ENCODE peak calls at places on chromosomes 3 and 15, in four cellular contexts. One of them, this sample, is unnamed.

GRCh38 chr3:153192327-153192726 is 30.3 kb downstream of the RAP2B start:
- DNase-seq in HepG2: no peak
- DNase-seq in H1: no peak
- DNase-seq in GM12878: no peak
- DNase-seq in this sample: no peak

GRCh38 chr15:71080705-71081104 is 34.6 kb upstream of the THSD4 start:
- DNase-seq in H1: no peak
- DNase-seq in GM12878: peak
- DNase-seq in HepG2: no peak
- DNase-seq in this sample: no peak

GRCh38 chr3:34008191-34008590 is 209.8 kb downstream of the PDCD6IP start:
- DNase-seq in H1: peak
- DNase-seq in HepG2: no peak
- DNase-seq in GM12878: no peak
- DNase-seq in this sample: no peak

GRCh38 chr3:179304605-179305004 is 18.2 kb upstream of the ZNF639 start:
- DNase-seq in H1: no peak
- DNase-seq in HepG2: no peak
- DNase-seq in GM12878: no peak
- DNase-seq in this sample: no peak

GRCh38 chr3:100006570-100007271 is 107.6 kb downstream of the FILIP1L start:
- DNase-seq in H1: no peak
- DNase-seq in HepG2: peak
- DNase-seq in GM12878: no peak
- DNase-seq in this sample: no peak

GRCh38 chr3:127860223-127860622 is 37.9 kb upstream of the MGLL start:
- DNase-seq in GM12878: no peak
- DNase-seq in HepG2: no peak
- DNase-seq in H1: no peak
- DNase-seq in this sample: no peak

GRCh38 chr3:34676431-34676830 is 878.0 kb downstream of the PDCD6IP start:
- DNase-seq in HepG2: no peak
- DNase-seq in H1: no peak
- DNase-seq in GM12878: no peak
- DNase-seq in this sample: no peak

GRCh38 chr3:185215873-185216586 is 37.8 kb downstream of the EHHADH start:
- DNase-seq in H1: no peak
- DNase-seq in GM12878: no peak
- DNase-seq in HepG2: peak
- DNase-seq in this sample: no peak

GRCh38 chr3:88005066-88005465 is 53.7 kb downstream of the CGGBP1 start:
- DNase-seq in GM12878: no peak
- DNase-seq in HepG2: no peak
- DNase-seq in H1: no peak
- DNase-seq in this sample: no peak

GRCh38 chr15:71052356-71052755 is 62.9 kb upstream of the THSD4 start:
- DNase-seq in GM12878: no peak
- DNase-seq in HepG2: no peak
- DNase-seq in H1: no peak
- DNase-seq in this sample: no peak

GRCh38 chr3:46559030-46559704 is 6.9 kb downstream of the LRRC2 start:
- DNase-seq in GM12878: no peak
- DNase-seq in HepG2: no peak
- DNase-seq in H1: no peak
- DNase-seq in this sample: no peak
- TF ChIP-seq POLR2AphosphoS5 in GM12878: no peak
- TF ChIP-seq POLR2AphosphoS5 in HepG2: no peak
- TF ChIP-seq POLR2AphosphoS5 in H1: no peak
- TF ChIP-seq POLR2AphosphoS5 in this sample: no peak

GRCh38 chr3:106609666-106610301 is 741.0 kb upstream of the CBLB start:
- DNase-seq in H1: peak
- DNase-seq in HepG2: peak
- DNase-seq in GM12878: peak
- DNase-seq in this sample: no peak
- TF ChIP-seq TAF1 in H1: no peak
- TF ChIP-seq TAF1 in HepG2: no peak
- TF ChIP-seq TAF1 in GM12878: no peak
- TF ChIP-seq TAF1 in this sample: no peak

DNA sequence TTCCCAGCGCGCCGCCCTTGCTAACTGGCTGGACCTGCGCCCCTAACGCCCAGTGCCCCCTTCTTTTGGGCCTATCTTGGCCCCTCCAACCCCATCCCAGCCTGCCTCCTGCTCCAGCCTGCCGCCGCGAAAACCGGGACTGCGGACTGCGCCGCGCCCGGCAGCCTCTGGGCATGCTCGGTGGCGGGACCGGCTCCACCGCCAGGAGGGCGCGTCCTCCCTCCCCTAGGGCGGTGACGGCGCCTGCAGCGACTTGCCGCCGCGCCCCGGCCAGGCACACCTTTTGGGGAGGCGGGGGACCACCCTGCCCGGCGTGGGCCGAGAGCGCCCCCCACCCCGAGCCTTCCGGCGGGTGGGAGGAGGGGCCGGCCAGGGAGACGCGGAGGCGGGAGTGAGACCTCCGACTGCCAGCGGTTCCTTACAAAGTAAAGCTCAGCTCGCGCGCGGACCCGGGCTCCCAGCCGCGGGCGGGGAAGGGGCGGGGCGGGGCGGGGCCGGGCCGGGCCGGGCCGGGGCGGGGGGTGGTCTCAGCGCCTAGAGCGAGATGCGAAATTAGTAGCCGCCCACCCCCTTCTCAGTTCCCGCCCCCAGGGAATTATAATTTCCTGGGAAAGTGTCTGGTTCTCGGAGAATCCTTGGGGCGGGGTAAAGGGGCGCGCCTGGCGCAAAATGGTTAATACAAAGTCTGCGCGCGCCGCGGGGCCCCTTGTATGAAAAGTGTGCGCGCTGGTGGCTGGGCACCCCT is 225.0 kb upstream of the IL12A start:
- DNase-seq in HepG2: no peak
- DNase-seq in H1: peak
- DNase-seq in GM12878: no peak
- DNase-seq in this sample: peak
- TF ChIP-seq POLR2A in HepG2: no peak
- TF ChIP-seq POLR2A in H1: peak
- TF ChIP-seq POLR2A in GM12878: peak
- TF ChIP-seq POLR2A in this sample: no peak

DNA sequence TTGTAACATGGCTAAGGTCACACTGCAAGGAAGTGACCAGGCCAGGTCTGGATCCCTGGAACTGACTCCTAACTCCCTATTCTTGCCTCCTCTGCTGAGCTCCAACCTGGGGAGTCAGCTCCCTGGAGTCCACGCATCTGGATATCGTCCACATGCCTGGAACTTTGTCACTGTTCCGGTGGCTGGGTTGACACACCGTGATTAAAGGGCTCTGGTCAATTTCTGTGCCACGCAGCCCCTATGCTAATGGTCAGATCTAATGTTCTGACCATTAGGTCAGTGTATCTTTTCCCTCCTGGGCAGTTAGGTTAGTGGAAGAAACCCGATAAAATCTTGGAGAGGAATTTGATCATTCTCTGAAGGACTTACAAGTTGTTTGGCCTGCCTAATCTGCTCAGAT is 1.6 kb upstream of the TPM1 start:
- DNase-seq in HepG2: no peak
- DNase-seq in GM12878: no peak
- DNase-seq in H1: no peak
- DNase-seq in this sample: no peak
- TF ChIP-seq POLR2AphosphoS5 in HepG2: no peak
- TF ChIP-seq POLR2AphosphoS5 in GM12878: no peak
- TF ChIP-seq POLR2AphosphoS5 in H1: no peak
- TF ChIP-seq POLR2AphosphoS5 in this sample: no peak

GRCh38 chr3:17740703-17741102 is 1.7 kb downstream of the TBC1D5 start:
- DNase-seq in H1: no peak
- DNase-seq in GM12878: no peak
- DNase-seq in HepG2: peak
- DNase-seq in this sample: no peak
- TF ChIP-seq TAF1 in H1: no peak
- TF ChIP-seq TAF1 in GM12878: no peak
- TF ChIP-seq TAF1 in HepG2: peak
- TF ChIP-seq TAF1 in this sample: no peak

GRCh38 chr3:194158942-194159439 is 23.0 kb downstream of the HES1 start:
- DNase-seq in H1: no peak
- DNase-seq in GM12878: no peak
- DNase-seq in HepG2: peak
- DNase-seq in this sample: no peak
- TF ChIP-seq POLR2A in H1: peak
- TF ChIP-seq POLR2A in GM12878: no peak
- TF ChIP-seq POLR2A in HepG2: no peak
- TF ChIP-seq POLR2A in this sample: no peak